ENCODE peak calls at places on chromosomes 7 and 10, in nine cellular contexts. U, A, X, S, L, G, W, J and B are unnamed samples.

GRCh38 chr10:75640803-75641202 is 209.4 kb downstream of the LRMDA start:
- DNase-seq in U (no peak), A (no peak), X (no peak), S (no peak), L (no peak), G (no peak), W (no peak), J (no peak), B (no peak)

GRCh38 chr10:23293145-23293724 is 51.4 kb downstream of the C10orf67 start:
- DNase-seq in U (peak; percentile 13), A (no peak), X (peak; percentile 42), S (peak; percentile 24), L (peak; percentile 21), G (peak; percentile 38), W (peak; percentile 49), J (peak; percentile 53), B (peak; percentile 10)

GRCh38 chr10:29158066-29158465 is 130.8 kb upstream of the LYZL1 start:
- DNase-seq in U (no peak), A (no peak), X (no peak), S (no peak), L (no peak), G (no peak), W (no peak), J (no peak), B (no peak)

GRCh38 chr10:116521424-116522305 is 24.1 kb upstream of the PNLIP start:
- DNase-seq in U (no peak), A (peak; percentile 3), X (peak; percentile 50), S (peak; percentile 19), L (peak; percentile 70), G (peak; percentile 60), W (peak; percentile 42), J (peak; percentile 74), B (peak; percentile 21)

GRCh38 chr7:4610768-4611467 is 71.2 kb upstream of the FOXK1 start:
- DNase-seq in U (peak; percentile 67), A (peak; percentile 53), X (peak; percentile 68), S (peak; percentile 60), L (peak; percentile 69), G (peak; percentile 74), W (peak; percentile 75), J (peak; percentile 84), B (peak; percentile 18)

GRCh38 chr7:47455872-47456185 is 126.1 kb downstream of the TNS3 start:
- DNase-seq in U (no peak), A (no peak), X (no peak), S (no peak), L (no peak), G (no peak), W (no peak), J (no peak), B (no peak)

GRCh38 chr7:72020301-72020700 is 391.8 kb downstream of the CALN1 start:
- DNase-seq in U (no peak), A (no peak), X (no peak), S (no peak), L (no peak), G (no peak), W (no peak), J (no peak), B (no peak)

GRCh38 chr10:103882285-103883007 is 27.1 kb upstream of the SH3PXD2A start:
- DNase-seq in U (no peak), A (no peak), X (no peak), S (no peak), L (no peak), G (no peak), W (no peak), J (no peak), B (no peak)

GRCh38 chr7:54961391-54961790 is 57.4 kb upstream of the EGFR start:
- DNase-seq in U (no peak), A (no peak), X (no peak), S (no peak), L (no peak), G (peak; percentile 66), W (no peak), J (no peak), B (no peak)

GRCh38 chr7:36600869-36601530 is 123.3 kb downstream of the AOAH start:
- DNase-seq in U (no peak), A (no peak), X (no peak), S (no peak), L (peak; percentile 67), G (peak; percentile 71), W (no peak), J (peak; percentile 72), B (no peak)

GRCh38 chr10:71753091-71753959 is 20.0 kb downstream of the VSIR start:
- DNase-seq in U (peak; percentile 99), A (no peak), X (no peak), S (no peak), L (no peak), G (no peak), W (no peak), J (no peak), B (no peak)

GRCh38 chr7:84218681-84219080 is 24.1 kb upstream of the SEMA3A start:
- DNase-seq in U (peak; percentile 25), A (no peak), X (no peak), S (no peak), L (peak; percentile 85), G (no peak), W (no peak), J (peak; percentile 92), B (peak; percentile 34)

GRCh38 chr7:131104611-131105293 is 222.9 kb upstream of the MKLN1 start:
- DNase-seq in U (no peak), A (no peak), X (no peak), S (no peak), L (no peak), G (no peak), W (no peak), J (peak; percentile 85), B (no peak)

GRCh38 chr7:157687158-157687557 is 350.4 kb downstream of the DNAJB6 start:
- DNase-seq in U (no peak), A (no peak), X (no peak), S (no peak), L (no peak), G (no peak), W (no peak), J (no peak), B (no peak)

GRCh38 chr7:12701433-12701832 is 14.0 kb downstream of the ARL4A start:
- DNase-seq in U (no peak), A (no peak), X (no peak), S (no peak), L (no peak), G (no peak), W (no peak), J (peak; percentile 32), B (no peak)

GRCh38 chr10:116403740-116404250 is 23.9 kb upstream of the PNLIPRP3 start:
- DNase-seq in U (no peak), A (no peak), X (no peak), S (no peak), L (no peak), G (no peak), W (no peak), J (no peak), B (no peak)

GRCh38 chr10:124536496-124537050 is 75.0 kb downstream of the LHPP start:
- DNase-seq in U (no peak), A (no peak), X (no peak), S (no peak), L (no peak), G (no peak), W (no peak), J (no peak), B (no peak)

GRCh38 chr7:123293710-123294109 is 93.9 kb upstream of the SLC13A1 start:
- DNase-seq in U (no peak), A (no peak), X (no peak), S (no peak), L (no peak), G (no peak), W (no peak), J (no peak), B (no peak)

GRCh38 chr7:17275749-17276671 is 22.4 kb upstream of the AHR start:
- DNase-seq in U (no peak), A (no peak), X (no peak), S (peak; percentile 6), L (peak; percentile 86), G (peak; percentile 8), W (no peak), J (peak; percentile 96), B (peak; percentile 33)